ENCODE peak calls at places on chromosomes 7 and 10, in four cellular contexts. V, A, R and J are unnamed samples.

GRCh38 chr10:35533565-35533964 is 71.6 kb upstream of the GJD4 start:
- DNase-seq in A (no peak), V (no peak), R (no peak), J (no peak)

GRCh38 chr10:132407846-132408278 is 10.9 kb downstream of the PWWP2B start:
- DNase-seq in V (peak), A (no peak), R (peak), J (no peak)

GRCh38 chr10:106711313-106711906 is 453.1 kb downstream of the SORCS1 start:
- DNase-seq in R (peak), V (peak), A (no peak), J (peak)

GRCh38 chr7:98483276-98483963 is 82.5 kb upstream of the BAIAP2L1 start:
- DNase-seq in V (peak), A (no peak), R (no peak), J (no peak)

GRCh38 chr10:86070278-86070677 is 296.3 kb downstream of the GRID1 start:
- DNase-seq in R (no peak), A (no peak), V (no peak), J (no peak)

GRCh38 chr10:20630092-20630643 is 266.9 kb downstream of the NEBL start:
- DNase-seq in R (no peak), V (no peak), A (no peak), J (no peak)

GRCh38 chr7:135801877-135802276 is 53.3 kb upstream of the FAM180A start:
- DNase-seq in R (no peak), V (no peak), A (no peak), J (no peak)

GRCh38 chr10:34280599-34281374 is 534.3 kb downstream of the PARD3 start:
- DNase-seq in R (no peak), A (no peak), V (no peak), J (no peak)

GRCh38 chr10:239109-239508 is 103.9 kb downstream of the ZMYND11 start:
- DNase-seq in R (no peak), V (no peak), A (no peak), J (peak)

GRCh38 chr7:92461027-92462003 is 14.0 kb downstream of the GATAD1 start:
- DNase-seq in A (no peak), R (no peak), V (peak), J (peak)

GRCh38 chr10:131657318-131657984 is 243.4 kb upstream of the PPP2R2D start:
- DNase-seq in A (no peak), V (no peak), R (peak), J (no peak)

GRCh38 chr7:108347616-108348015 is 108.6 kb downstream of the NRCAM start:
- DNase-seq in V (peak), A (no peak), R (no peak), J (peak)

GRCh38 chr7:159317294-159317693 is 172.6 kb upstream of the VIPR2 start:
- DNase-seq in A (no peak), V (no peak), R (no peak), J (no peak)

GRCh38 chr7:159078911-159079270 is 65.8 kb downstream of the VIPR2 start:
- DNase-seq in R (no peak), A (no peak), V (no peak), J (no peak)

GRCh38 chr7:128830231-128831177 is at the start of gene FLNC:
- DNase-seq in A (no peak), V (peak), R (peak), J (peak)

GRCh38 chr7:26156454-26157365 is 4.7 kb downstream of the NFE2L3 start:
- DNase-seq in V (no peak), A (peak), R (no peak), J (peak)

GRCh38 chr10:126135177-126135576 is 238.8 kb downstream of the FANK1 start:
- DNase-seq in V (no peak), R (no peak), A (no peak), J (no peak)

GRCh38 chr7:28872226-28872625 is 85.9 kb downstream of the TRIL start:
- DNase-seq in R (no peak), A (no peak), V (no peak), J (no peak)

GRCh38 chr10:118737594-118738302 is 17.0 kb downstream of the CACUL1 start:
- DNase-seq in R (no peak), A (no peak), V (no peak), J (no peak)

GRCh38 chr7:116588225-116588624 is 63.4 kb downstream of the CAV1 start:
- DNase-seq in A (no peak), R (no peak), V (no peak), J (peak)

GRCh38 chr10:78626471-78626870 is 442.3 kb upstream of the ZMIZ1 start:
- DNase-seq in A (no peak), R (no peak), V (no peak), J (no peak)

GRCh38 chr7:2461268-2462026 is 14.8 kb downstream of the GRIFIN start:
- DNase-seq in A (no peak), R (no peak), V (peak), J (no peak)

GRCh38 chr7:149883452-149883861 is 9.7 kb downstream of the ATP6V0E2 start:
- DNase-seq in R (peak), V (peak), A (no peak), J (peak)

GRCh38 chr7:50068026-50068425 is 25.0 kb downstream of the ZPBP start:
- DNase-seq in V (peak), A (no peak), R (no peak), J (no peak)

GRCh38 chr7:140479739-140480084 is 407 bp upstream of the MKRN1 start:
- DNase-seq in R (no peak), A (no peak), V (no peak), J (no peak)